ENCODE peak calls at places on chromosome 12, in seven cellular contexts. V is astrocyte; X is cardiac muscle cell; H is gastrocnemius medialis; T is GM23338; N is astrocyte of the spinal cord; K is CD4-positive, alpha-beta T cell. S is an unnamed sample.

GRCh38 chr12:1360812-1361211 is 233.6 kb downstream of the FBXL14 start:
- DNase-seq in V (peak), X (no peak), H (no peak), T (no peak), N (peak), K (no peak), S (no peak)

GRCh38 chr12:58249610-58250009 is 308.2 kb downstream of the ATP23 start:
- DNase-seq in V (peak), X (peak), H (no peak), T (no peak), N (no peak), K (no peak), S (no peak)

GRCh38 chr12:32024884-32025599 is 65.8 kb downstream of the RESF1 start:
- DNase-seq in V (no peak), X (peak), H (no peak), T (no peak), N (no peak), K (no peak), S (no peak)

GRCh38 chr12:42372154-42372791 is 46.3 kb downstream of the PPHLN1 start:
- DNase-seq in V (peak), X (peak), H (no peak), T (peak), N (peak), K (no peak), S (no peak)

GRCh38 chr12:2248901-2249381 is 196.2 kb downstream of the CACNA1C start:
- DNase-seq in V (no peak), X (no peak), H (no peak), T (no peak), N (no peak), K (no peak), S (no peak)

GRCh38 chr12:111766608-111767361 is at the start of gene ALDH2:
- DNase-seq in V (peak), X (peak), H (peak), T (peak), N (peak), K (no peak), S (peak)

GRCh38 chr12:49232940-49233841 is 31.7 kb upstream of the TUBA1C start:
- DNase-seq in V (peak), X (peak), H (no peak), T (peak), N (peak), K (no peak), S (no peak)

GRCh38 chr12:4562034-4562657 is at the start of gene DYRK4:
- DNase-seq in V (peak), X (peak), H (peak), T (peak), N (peak), K (no peak), S (no peak)

GRCh38 chr12:7346571-7347225 is 42.8 kb downstream of the ACSM4 start:
- DNase-seq in V (no peak), X (no peak), H (no peak), T (peak), N (no peak), K (no peak), S (no peak)

GRCh38 chr12:1812650-1813302 is 7.6 kb upstream of the LRTM2 start:
- DNase-seq in V (peak), X (no peak), H (no peak), T (no peak), N (no peak), K (no peak), S (no peak)

GRCh38 chr12:112686373-112686772 is 105.2 kb upstream of the RPH3A start:
- DNase-seq in V (no peak), X (no peak), H (no peak), T (no peak), N (no peak), K (no peak), S (no peak)

GRCh38 chr12:45498645-45499044 is 230.9 kb upstream of the ARID2 start:
- DNase-seq in V (no peak), X (no peak), H (no peak), T (no peak), N (no peak), K (no peak), S (no peak)

GRCh38 chr12:101775814-101776213 is 36.6 kb upstream of the SYCP3 start:
- DNase-seq in V (no peak), X (no peak), H (no peak), T (no peak), N (no peak), K (no peak), S (no peak)

GRCh38 chr12:4353785-4354208 is 25.7 kb downstream of the FGF23 start:
- DNase-seq in V (no peak), X (peak), H (no peak), T (peak), N (peak), K (peak), S (no peak)

GRCh38 chr12:89470741-89471504 is 53.7 kb downstream of the GALNT4 start:
- DNase-seq in V (peak), X (peak), H (no peak), T (peak), N (peak), K (no peak), S (no peak)

GRCh38 chr12:96197503-96198272 is 3.5 kb downstream of the ELK3 start:
- DNase-seq in V (peak), X (no peak), H (no peak), T (no peak), N (peak), K (no peak), S (no peak)

GRCh38 chr12:104686196-104686595 is 229.4 kb downstream of the CHST11 start:
- DNase-seq in V (peak), X (no peak), H (no peak), T (no peak), N (peak), K (no peak), S (no peak)

GRCh38 chr12:128365831-128366231 is 98.9 kb downstream of the TMEM132C start:
- DNase-seq in V (no peak), X (peak), H (no peak), T (no peak), N (no peak), K (no peak), S (no peak)

GRCh38 chr12:49448858-49449257 is 81.6 kb downstream of the SPATS2 start:
- DNase-seq in V (no peak), X (no peak), H (no peak), T (no peak), N (no peak), K (no peak), S (no peak)

GRCh38 chr12:129871991-129872969 is 31.5 kb downstream of the TMEM132D start:
- DNase-seq in V (no peak), X (no peak), H (no peak), T (peak), N (no peak), K (no peak), S (no peak)

GRCh38 chr12:13597837-13598236 is 383.6 kb downstream of the GRIN2B start:
- DNase-seq in V (no peak), X (no peak), H (no peak), T (no peak), N (no peak), K (no peak), S (no peak)

GRCh38 chr12:117100251-117100650 is 1.0 kb upstream of the TESC start:
- DNase-seq in V (no peak), X (peak), H (no peak), T (peak), N (no peak), K (no peak), S (no peak)

GRCh38 chr12:11209098-11209497 is 22.4 kb upstream of the TAS2R42 start:
- DNase-seq in V (no peak), X (peak), H (no peak), T (peak), N (no peak), K (no peak), S (no peak)
- TF ChIP-seq CTCF in V (no peak), X (no peak), H (no peak), T (peak), N (no peak), K (no peak), S (no peak)

DNA sequence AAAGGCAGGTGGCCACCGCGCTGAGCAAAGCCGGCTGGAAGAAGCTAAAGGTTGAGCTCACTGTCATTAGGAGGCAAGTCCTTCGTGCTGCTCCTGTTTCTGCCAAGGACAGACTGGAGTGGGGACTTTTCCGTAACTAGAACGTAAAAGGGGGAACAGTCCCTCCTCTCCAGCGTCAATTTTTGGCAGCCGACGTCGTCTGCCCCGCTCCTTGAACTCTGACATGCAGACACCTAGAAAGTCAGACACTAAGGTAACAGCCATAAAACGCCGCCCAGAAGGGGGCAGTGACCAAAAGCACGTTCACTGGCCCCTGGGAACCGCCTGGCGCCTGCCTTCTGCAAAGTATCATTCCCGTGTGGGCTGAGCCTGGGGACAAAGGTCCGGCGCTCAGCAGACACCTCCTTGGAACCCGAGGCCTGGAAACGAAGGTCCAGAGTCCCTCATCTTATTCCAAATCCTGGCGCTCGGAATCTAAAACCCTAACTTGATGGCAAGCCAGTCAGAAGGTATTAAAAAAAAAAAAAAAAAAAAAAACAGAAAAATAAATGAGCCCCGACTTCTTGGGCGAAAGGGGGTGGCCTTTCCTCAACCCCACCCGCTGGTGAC is 1.1 kb upstream of the LRP1 start:
- DNase-seq in V (no peak), X (peak), H (peak), T (peak), N (no peak), K (peak), S (peak)
- TF ChIP-seq CTCF in V (no peak), X (peak), H (peak), T (peak), N (peak), K (peak), S (no peak)

GRCh38 chr12:69130064-69130463 is 109.3 kb upstream of the CPSF6 start:
- DNase-seq in V (no peak), X (no peak), H (no peak), T (no peak), N (no peak), K (no peak), S (no peak)
- TF ChIP-seq CTCF in V (peak), X (peak), H (no peak), T (peak), N (no peak), K (no peak), S (no peak)

GRCh38 chr12:131829351-131829794 is 1.2 kb downstream of the MMP17 start:
- DNase-seq in V (no peak), X (no peak), H (no peak), T (no peak), N (no peak), K (no peak), S (no peak)

GRCh38 chr12:131829795-131830334 is 1.7 kb downstream of the MMP17 start:
- DNase-seq in V (no peak), X (no peak), H (no peak), T (no peak), N (no peak), K (no peak), S (no peak)

GRCh38 chr12:131828671-131829350 is 618 bp downstream of the MMP17 start:
- DNase-seq in V (no peak), X (peak), H (no peak), T (peak), N (no peak), K (no peak), S (peak)

GRCh38 chr12:131826064-131826928 is 1.9 kb upstream of the MMP17 start:
- DNase-seq in V (no peak), X (no peak), H (no peak), T (no peak), N (no peak), K (no peak), S (no peak)

DNA sequence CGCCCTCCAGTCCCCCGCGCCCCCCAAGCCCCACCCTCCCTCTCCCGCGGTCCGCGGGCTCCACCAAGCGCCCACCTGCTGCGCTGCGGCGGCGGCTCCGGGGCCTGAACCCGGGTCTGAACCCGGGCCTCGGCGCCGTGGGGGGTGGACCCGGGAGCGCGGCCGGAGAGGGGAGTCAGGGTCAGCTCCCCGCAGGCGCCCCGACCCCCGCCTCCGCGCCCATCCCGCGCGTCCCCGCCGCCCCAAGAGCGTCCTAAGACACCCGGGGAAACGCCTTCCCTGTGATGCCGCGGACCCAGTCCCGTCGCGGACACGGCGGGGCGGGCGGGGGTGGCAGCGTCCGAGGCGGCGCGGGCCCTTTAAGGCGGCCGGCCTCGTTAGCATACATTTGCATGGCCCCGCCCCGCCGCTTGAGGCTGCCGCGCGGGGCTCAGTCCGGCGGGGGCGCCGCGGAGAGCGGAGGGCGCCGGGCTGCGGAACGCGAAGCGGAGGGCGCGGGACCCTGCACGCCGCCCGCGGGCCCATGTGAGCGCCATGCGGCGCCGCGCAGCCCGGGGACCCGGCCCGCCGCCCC is at the start of gene MMP17:
- DNase-seq in V (peak), X (peak), H (no peak), T (peak), N (peak), K (no peak), S (peak)
- TF ChIP-seq CTCF in V (no peak), X (peak), H (no peak), T (no peak), N (peak), K (no peak), S (no peak)

GRCh38 chr12:107335802-107336570 is 242.6 kb upstream of the CRY1 start:
- DNase-seq in V (no peak), X (no peak), H (no peak), T (no peak), N (no peak), K (no peak), S (no peak)
- TF ChIP-seq CTCF in V (no peak), X (no peak), H (no peak), T (no peak), N (no peak), K (no peak), S (no peak)

DNA sequence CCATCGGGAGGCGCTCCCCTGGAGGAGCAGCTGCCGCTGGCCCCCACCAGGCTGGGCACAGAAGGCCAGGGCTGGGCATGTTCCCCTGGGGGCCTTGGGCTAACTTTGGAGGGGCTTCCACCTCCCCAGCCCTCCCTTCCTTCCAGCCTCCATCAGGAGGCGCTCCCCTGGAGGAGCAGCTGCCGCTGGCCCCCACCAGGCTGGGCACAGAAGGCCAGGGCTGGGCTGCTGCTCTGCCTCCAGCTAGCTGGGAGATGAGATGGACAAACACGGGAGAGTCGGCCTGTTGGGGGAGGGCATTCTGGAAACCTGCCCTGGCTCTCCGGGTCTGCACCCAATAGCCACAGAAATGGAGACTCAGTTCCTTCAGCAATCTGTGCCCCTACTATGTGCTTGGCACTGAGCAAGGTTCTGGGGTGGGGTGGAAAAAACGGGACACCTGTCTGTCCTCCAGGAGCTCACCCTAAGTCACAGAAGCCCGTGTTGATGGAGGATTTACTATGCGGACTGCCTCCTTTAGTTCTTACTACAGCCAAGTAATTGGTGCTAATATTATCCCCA is 39.0 kb upstream of the CORO1C start:
- DNase-seq in V (no peak), X (no peak), H (no peak), T (no peak), N (no peak), K (no peak), S (no peak)
- TF ChIP-seq CTCF in V (no peak), X (no peak), H (no peak), T (no peak), N (no peak), K (no peak), S (no peak)

GRCh38 chr12:28755027-28755426 is 394.1 kb upstream of the FAR2 start:
- DNase-seq in V (no peak), X (no peak), H (no peak), T (no peak), N (no peak), K (no peak), S (no peak)

GRCh38 chr12:28759334-28759733 is 389.7 kb upstream of the FAR2 start:
- DNase-seq in V (peak), X (no peak), H (no peak), T (peak), N (peak), K (no peak), S (no peak)
- TF ChIP-seq CTCF in V (no peak), X (no peak), H (no peak), T (no peak), N (no peak), K (no peak), S (no peak)

DNA sequence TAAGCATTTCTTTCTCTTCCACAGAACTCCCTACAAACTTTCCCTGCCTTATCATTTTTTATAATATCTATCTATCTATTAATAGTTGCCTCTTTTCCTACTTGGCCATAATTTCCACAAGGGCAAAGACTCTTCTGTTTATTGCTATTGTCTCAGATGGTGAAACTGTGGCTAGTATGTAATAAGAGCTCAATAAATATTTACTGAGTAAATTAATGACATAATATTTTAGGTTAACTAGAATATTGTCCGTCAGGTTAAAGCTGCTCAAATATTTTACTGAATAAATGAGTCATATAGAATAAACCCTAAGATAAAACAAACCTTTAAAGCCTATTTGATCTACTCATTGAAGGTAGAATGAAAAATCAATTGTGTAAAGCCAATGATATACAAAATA is 240.5 kb downstream of the PPFIA2 start:
- DNase-seq in V (no peak), X (no peak), H (no peak), T (no peak), N (no peak), K (no peak), S (no peak)
- TF ChIP-seq CTCF in V (no peak), X (no peak), H (no peak), T (no peak), N (no peak), K (no peak), S (no peak)

GRCh38 chr12:74910831-74911230 is 298.8 kb downstream of the KCNC2 start:
- DNase-seq in V (no peak), X (no peak), H (no peak), T (no peak), N (no peak), K (no peak), S (no peak)

GRCh38 chr12:74903522-74903921 is 306.1 kb downstream of the KCNC2 start:
- DNase-seq in V (peak), X (no peak), H (no peak), T (peak), N (no peak), K (no peak), S (no peak)

GRCh38 chr12:74900232-74900631 is 309.4 kb downstream of the KCNC2 start:
- DNase-seq in V (no peak), X (no peak), H (no peak), T (no peak), N (no peak), K (no peak), S (no peak)

DNA sequence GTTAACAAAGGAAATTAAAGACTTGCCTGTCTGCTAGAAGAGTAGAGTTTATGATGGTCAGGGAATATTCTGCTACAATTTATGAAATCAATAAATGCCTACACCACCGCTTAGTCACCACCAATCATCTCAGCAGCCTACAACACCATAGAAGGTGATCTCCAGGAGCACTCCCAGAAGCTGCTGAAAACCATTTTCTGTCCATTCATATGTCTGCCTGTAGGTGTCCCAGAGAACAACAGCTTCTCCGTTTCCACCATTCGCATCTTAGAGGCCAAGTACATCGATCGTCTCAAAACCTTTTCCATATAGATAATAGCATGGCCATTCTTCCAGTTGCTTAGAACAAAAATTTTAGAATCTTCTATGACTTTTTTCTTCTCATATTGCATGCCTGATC is 303.4 kb downstream of the KCNC2 start:
- DNase-seq in V (no peak), X (no peak), H (no peak), T (peak), N (no peak), K (no peak), S (no peak)
- TF ChIP-seq CTCF in V (no peak), X (no peak), H (no peak), T (peak), N (peak), K (no peak), S (no peak)

GRCh38 chr12:92002673-92003382 is 142.8 kb downstream of the BTG1 start:
- DNase-seq in V (peak), X (peak), H (no peak), T (no peak), N (no peak), K (no peak), S (no peak)
- TF ChIP-seq CTCF in V (no peak), X (no peak), H (no peak), T (no peak), N (no peak), K (no peak), S (no peak)

S was measured in activated B cell treated with CpG ODN at 0.5 μM for 24 hours.